ENCODE peak calls at places on chromosomes 13 and 19, in five cellular contexts. Y is cardiac muscle cell, A is progenitor cell of endocrine pancreas, M is B cell, F is fibroblast of pulmonary artery. P is an unnamed sample.

GRCh38 chr13:66348745-66349720 is 881.1 kb downstream of the PCDH9 start:
- DNase-seq in Y (peak), A (no peak), M (no peak), F (peak), P (no peak)

GRCh38 chr13:22173605-22174004 is 502.7 kb downstream of the FGF9 start:
- DNase-seq in Y (peak), A (no peak), M (no peak), F (no peak), P (no peak)

GRCh38 chr13:79097201-79097600 is 308.9 kb downstream of the RBM26 start:
- DNase-seq in Y (no peak), A (no peak), M (no peak), F (no peak), P (no peak)

GRCh38 chr19:24053601-24054000 is 33.4 kb upstream of the ZNF254 start:
- DNase-seq in Y (no peak), A (no peak), M (no peak), F (no peak), P (no peak)

GRCh38 chr13:65914707-65915106 is 1315.4 kb downstream of the PCDH9 start:
- DNase-seq in Y (peak), A (no peak), M (no peak), F (peak), P (no peak)

GRCh38 chr19:18000480-18000980 is 7.4 kb upstream of the ARRDC2 start:
- DNase-seq in Y (no peak), A (no peak), M (no peak), F (no peak), P (no peak)

GRCh38 chr13:63041640-63042414 is 1626.2 kb upstream of the PCDH20 start:
- DNase-seq in Y (peak), A (no peak), M (no peak), F (peak), P (no peak)

GRCh38 chr13:87123987-87124784 is 547.0 kb upstream of the SLITRK5 start:
- DNase-seq in Y (peak), A (no peak), M (no peak), F (peak), P (no peak)

GRCh38 chr13:79799049-79799448 is 318.1 kb downstream of the NDFIP2 start:
- DNase-seq in Y (no peak), A (no peak), M (no peak), F (no peak), P (no peak)

GRCh38 chr13:25371158-25371557 is 616 bp upstream of the ATP8A2 start:
- DNase-seq in Y (no peak), A (no peak), M (no peak), F (no peak), P (no peak)

GRCh38 chr13:35349673-35350278 is 126.7 kb downstream of the MAB21L1 start:
- DNase-seq in Y (peak), A (no peak), M (no peak), F (peak), P (no peak)

GRCh38 chr13:87923713-87924112 is 252.5 kb downstream of the SLITRK5 start:
- DNase-seq in Y (no peak), A (no peak), M (no peak), F (no peak), P (no peak)

GRCh38 chr19:19615086-19615485 is 3.4 kb downstream of the PBX4 start:
- DNase-seq in Y (no peak), A (no peak), M (no peak), F (no peak), P (no peak)

GRCh38 chr13:33745370-33746324 is 72.3 kb upstream of the RFC3 start:
- DNase-seq in Y (no peak), A (no peak), M (no peak), F (no peak), P (no peak)
- TF ChIP-seq CTCF in Y (no peak), A (no peak), M (no peak), F (no peak), P (no peak)

GRCh38 chr19:14097532-14098151 is 7.1 kb upstream of the SAMD1 start:
- DNase-seq in Y (no peak), A (no peak), M (no peak), F (no peak), P (no peak)
- TF ChIP-seq CTCF in Y (peak), A (no peak), M (no peak), F (peak), P (no peak)

DNA sequence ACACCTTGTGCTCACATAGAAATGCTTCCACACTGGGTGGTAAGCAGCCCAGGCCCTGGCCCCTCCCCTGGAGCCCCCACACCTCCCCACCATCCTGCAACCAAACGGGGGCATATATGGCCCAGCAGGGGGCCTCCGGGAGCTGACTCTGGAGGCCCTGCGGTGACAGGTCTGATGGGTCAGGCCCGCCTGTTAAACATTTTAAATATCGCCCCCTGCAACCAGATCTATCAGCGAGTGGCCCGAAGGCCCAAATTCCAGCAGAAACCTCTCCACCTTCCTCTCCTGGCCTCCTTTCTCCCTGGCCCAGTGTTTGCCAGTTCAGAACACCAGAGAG is 48.0 kb upstream of the KATNAL1 start:
- DNase-seq in Y (no peak), A (peak), M (peak), F (no peak), P (peak)
- TF ChIP-seq CTCF in Y (peak), A (peak), M (peak), F (peak), P (no peak)

DNA sequence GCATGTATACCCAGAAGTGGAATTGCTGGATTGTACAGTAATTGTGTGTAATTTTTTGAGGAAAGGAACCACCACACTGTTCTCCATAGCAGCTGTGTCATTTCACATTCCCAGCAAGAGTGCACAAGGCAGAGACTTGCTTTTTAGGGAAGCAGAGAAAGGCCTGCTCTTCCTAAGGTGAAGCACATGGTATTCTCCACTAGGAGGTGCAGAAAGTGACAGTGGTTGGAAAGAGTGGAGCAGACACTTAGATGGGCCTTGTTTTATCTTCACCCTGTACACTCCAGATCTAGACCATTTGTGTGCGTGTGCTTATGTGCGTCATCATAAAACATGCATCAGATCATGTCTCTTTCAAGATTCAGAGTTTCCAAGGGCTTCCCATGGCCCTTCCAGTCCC is 35.0 kb downstream of the FAM124A start:
- DNase-seq in Y (no peak), A (no peak), M (no peak), F (no peak), P (no peak)
- TF ChIP-seq CTCF in Y (no peak), A (no peak), M (no peak), F (no peak), P (no peak)

DNA sequence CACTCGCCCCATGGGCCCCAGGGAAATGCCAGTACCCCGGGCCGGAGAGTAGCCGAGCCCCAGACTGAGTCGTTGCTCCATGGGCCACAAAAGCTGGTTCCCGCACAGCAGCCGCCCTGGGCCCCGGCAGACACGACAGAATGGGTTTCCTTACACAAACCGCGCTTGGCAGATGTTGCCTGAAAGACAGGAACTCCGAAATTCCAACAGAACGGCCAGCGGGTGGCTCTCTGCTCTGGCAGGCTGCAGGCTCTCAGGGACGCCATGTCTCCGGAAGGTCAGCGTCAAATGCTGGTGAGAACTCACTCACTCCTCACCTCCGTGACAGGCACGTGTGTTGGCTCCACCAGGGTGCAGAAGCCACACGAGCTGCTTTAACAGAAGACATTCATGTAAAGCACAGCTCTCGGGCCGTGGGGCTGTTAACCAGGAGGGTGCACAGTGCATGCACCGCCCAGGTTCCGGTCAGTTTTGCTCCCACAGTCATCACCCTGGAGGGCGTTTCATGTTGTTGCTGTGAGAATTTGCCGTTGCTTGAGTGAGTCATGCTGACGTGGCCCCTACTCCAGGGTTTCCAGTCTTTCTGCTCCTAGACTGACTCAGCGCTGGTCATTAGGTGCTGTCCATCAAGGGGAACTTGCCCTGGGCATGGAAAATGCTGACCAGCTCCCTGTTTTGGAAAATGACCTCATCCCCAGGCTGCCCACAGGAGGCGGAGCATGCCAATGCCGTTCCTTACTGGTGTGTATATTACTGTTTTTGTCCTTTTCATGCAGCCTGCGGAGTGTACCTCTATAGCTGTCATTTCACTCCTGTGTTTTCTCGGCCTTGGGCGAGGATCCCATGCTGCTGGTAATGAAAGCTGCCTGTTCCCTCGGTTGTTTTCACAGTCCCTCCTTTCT is 44.8 kb downstream of the ANKRD10 start:
- DNase-seq in Y (peak), A (no peak), M (no peak), F (peak), P (peak)
- TF ChIP-seq CTCF in Y (no peak), A (no peak), M (no peak), F (no peak), P (no peak)

GRCh38 chr13:29743229-29743786 is 107.1 kb downstream of the UBL3 start:
- DNase-seq in Y (peak), A (no peak), M (no peak), F (peak), P (no peak)
- TF ChIP-seq CTCF in Y (no peak), A (no peak), M (no peak), F (no peak), P (no peak)

GRCh38 chr13:40613954-40614353 is 52.5 kb downstream of the FOXO1 start:
- DNase-seq in Y (no peak), A (no peak), M (no peak), F (no peak), P (no peak)

GRCh38 chr13:40609972-40610726 is 56.3 kb downstream of the FOXO1 start:
- DNase-seq in Y (no peak), A (no peak), M (no peak), F (no peak), P (no peak)

GRCh38 chr13:40611004-40611403 is 55.4 kb downstream of the FOXO1 start:
- DNase-seq in Y (no peak), A (no peak), M (no peak), F (peak), P (no peak)

GRCh38 chr13:40613192-40613818 is 53.1 kb downstream of the FOXO1 start:
- DNase-seq in Y (no peak), A (no peak), M (peak), F (no peak), P (no peak)

DNA sequence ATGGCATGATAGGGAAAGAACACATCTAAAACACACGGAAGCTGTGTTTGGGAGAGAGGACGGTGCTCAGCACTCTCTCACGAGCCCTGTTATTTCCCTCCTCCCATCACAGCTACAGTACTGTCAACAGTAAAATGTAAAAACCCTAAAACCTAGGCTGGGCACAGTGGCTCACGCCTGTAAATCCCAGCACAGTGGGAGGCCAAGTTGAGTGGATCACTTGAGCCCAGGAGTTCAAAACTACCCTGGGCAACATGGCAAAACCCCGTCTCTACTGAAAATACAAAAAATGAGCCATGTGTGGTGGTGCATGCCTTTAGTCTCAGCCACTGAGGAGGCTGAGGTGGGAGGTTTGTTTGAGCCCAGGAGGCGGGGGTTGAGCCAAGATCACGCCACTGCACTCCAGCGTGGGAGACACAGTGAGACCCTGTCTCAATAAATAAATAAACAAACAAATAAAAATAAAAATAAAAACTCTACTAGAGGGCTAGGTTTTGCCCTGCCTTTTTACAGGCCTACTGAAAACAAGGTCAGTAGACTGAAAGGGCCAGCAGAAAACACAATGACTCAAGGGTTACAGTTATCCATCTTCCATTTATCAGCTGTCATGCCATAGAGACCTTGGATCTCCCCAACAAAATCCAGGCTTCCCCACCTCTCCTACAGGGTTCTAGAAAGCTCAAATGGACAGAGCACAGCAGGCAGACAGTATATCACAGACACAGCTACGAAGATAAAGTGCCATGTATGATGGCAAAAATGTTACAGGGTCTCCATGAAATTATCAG is 54.6 kb downstream of the FOXO1 start:
- DNase-seq in Y (no peak), A (no peak), M (no peak), F (no peak), P (no peak)
- TF ChIP-seq CTCF in Y (no peak), A (no peak), M (no peak), F (no peak), P (no peak)

GRCh38 chr19:16078311-16078758 is 2.0 kb downstream of the TPM4 start:
- DNase-seq in Y (no peak), A (no peak), M (no peak), F (no peak), P (no peak)

GRCh38 chr19:16076958-16077611 is 790 bp downstream of the TPM4 start:
- DNase-seq in Y (peak), A (no peak), M (no peak), F (no peak), P (peak)

GRCh38 chr19:16075430-16076153 is 703 bp upstream of the TPM4 start:
- DNase-seq in Y (peak), A (no peak), M (no peak), F (no peak), P (no peak)

GRCh38 chr19:16076154-16076957 is at the start of gene TPM4:
- DNase-seq in Y (peak), A (peak), M (peak), F (peak), P (peak)

DNA sequence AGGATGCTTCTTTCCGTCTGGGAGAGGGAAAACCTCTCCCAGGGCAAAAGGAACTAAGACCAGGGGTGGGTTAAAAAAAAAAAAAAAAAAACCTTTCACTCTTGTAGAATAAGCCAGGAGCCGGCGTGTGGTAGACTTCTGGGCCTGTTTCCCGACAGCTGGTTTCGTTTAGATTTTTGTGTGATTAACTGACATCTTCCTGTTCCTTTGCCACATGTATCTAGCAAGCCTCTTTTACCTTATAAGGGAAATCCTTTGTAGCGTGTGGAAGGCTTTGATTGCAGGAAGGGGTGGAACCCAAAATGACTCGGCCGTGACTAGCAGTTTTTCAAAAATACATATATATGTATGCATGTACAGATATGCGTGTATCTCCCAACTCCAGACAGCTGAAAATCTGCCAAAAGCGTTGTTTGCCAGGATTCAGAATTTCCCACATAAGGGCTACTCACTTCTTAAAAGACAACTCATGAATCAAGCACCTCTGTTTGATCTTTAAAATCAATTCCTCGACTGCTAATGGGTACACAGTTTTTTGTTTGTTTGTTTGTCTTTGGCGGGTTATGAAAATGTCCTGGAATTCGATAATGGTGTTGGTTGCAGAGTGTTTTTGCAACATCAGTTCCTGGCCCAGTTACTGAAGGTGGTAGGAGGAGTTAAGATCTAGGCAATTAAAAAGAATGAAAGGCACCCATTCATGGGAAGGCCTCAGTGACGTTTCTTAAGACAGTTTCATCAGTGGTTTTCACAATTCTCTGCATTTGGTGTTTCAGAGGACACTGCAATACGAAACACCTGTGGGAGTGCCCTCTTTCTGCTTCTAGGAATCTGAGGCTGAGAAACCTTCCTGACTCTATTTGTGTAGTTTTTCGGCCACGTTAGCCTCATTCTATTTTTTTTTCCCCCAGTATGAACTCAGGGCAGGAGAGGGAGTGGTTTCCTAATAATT is 2.7 kb downstream of the TPM4 start:
- DNase-seq in Y (peak), A (no peak), M (peak), F (peak), P (no peak)
- TF ChIP-seq CTCF in Y (no peak), A (no peak), M (no peak), F (no peak), P (no peak)

P was measured in endothelial cell.